ENCODE peak calls at places on chromosome 16, in four cellular contexts. One of them, this sample, is unnamed.

GRCh38 chr16:48176635-48177408 is 21.0 kb upstream of the ABCC12 start:
- DNase-seq in lower lobe of right lung: no peak
- DNase-seq in NCI-H146: peak; percentile 7
- DNase-seq in AG10803: no peak
- DNase-seq in this sample: no peak

GRCh38 chr16:73890524-73891500 is 405.8 kb upstream of the PSMD7 start:
- DNase-seq in lower lobe of right lung: no peak
- DNase-seq in NCI-H146: no peak
- DNase-seq in AG10803: peak; percentile 0
- DNase-seq in this sample: no peak

GRCh38 chr16:85460983-85461813 is 151.9 kb upstream of the GSE1 start:
- DNase-seq in AG10803: peak; percentile 61
- DNase-seq in NCI-H146: peak; percentile 52
- DNase-seq in lower lobe of right lung: no peak
- DNase-seq in this sample: peak; percentile 91

GRCh38 chr16:24322106-24322505 is 66.0 kb downstream of the CACNG3 start:
- DNase-seq in AG10803: no peak
- DNase-seq in NCI-H146: no peak
- DNase-seq in lower lobe of right lung: no peak
- DNase-seq in this sample: no peak

GRCh38 chr16:89133457-89134127 is 38.0 kb upstream of the CDH15 start:
- DNase-seq in lower lobe of right lung: peak; percentile 24
- DNase-seq in NCI-H146: no peak
- DNase-seq in AG10803: no peak
- DNase-seq in this sample: no peak

GRCh38 chr16:22296225-22297113 is 740 bp upstream of the POLR3E start:
- DNase-seq in lower lobe of right lung: no peak
- DNase-seq in NCI-H146: peak; percentile 40
- DNase-seq in AG10803: no peak
- DNase-seq in this sample: peak; percentile 42

GRCh38 chr16:6132121-6132520 is 1034.5 kb upstream of the EEF2KMT start:
- DNase-seq in NCI-H146: no peak
- DNase-seq in AG10803: no peak
- DNase-seq in lower lobe of right lung: no peak
- DNase-seq in this sample: no peak

GRCh38 chr16:68719993-68720489 is 17.1 kb upstream of the CDH1 start:
- DNase-seq in AG10803: no peak
- DNase-seq in lower lobe of right lung: no peak
- DNase-seq in NCI-H146: no peak
- DNase-seq in this sample: no peak

GRCh38 chr16:19923396-19923795 is 38.7 kb upstream of the GPRC5B start:
- DNase-seq in NCI-H146: no peak
- DNase-seq in AG10803: no peak
- DNase-seq in lower lobe of right lung: no peak
- DNase-seq in this sample: no peak

GRCh38 chr16:82730901-82731300 is 104.1 kb downstream of the CDH13 start:
- DNase-seq in lower lobe of right lung: no peak
- DNase-seq in AG10803: no peak
- DNase-seq in NCI-H146: no peak
- DNase-seq in this sample: no peak

GRCh38 chr16:66619036-66619435 is 14.5 kb downstream of the CMTM3 start:
- DNase-seq in NCI-H146: no peak
- DNase-seq in AG10803: peak; percentile 85
- DNase-seq in lower lobe of right lung: no peak
- DNase-seq in this sample: no peak

GRCh38 chr16:87765473-87765775 is 362 bp downstream of the KLHDC4 start:
- DNase-seq in lower lobe of right lung: no peak
- DNase-seq in AG10803: no peak
- DNase-seq in NCI-H146: peak; percentile 29
- DNase-seq in this sample: no peak

GRCh38 chr16:29775742-29776408 is 2.2 kb upstream of the ZG16 start:
- DNase-seq in AG10803: no peak
- DNase-seq in NCI-H146: no peak
- DNase-seq in lower lobe of right lung: no peak
- DNase-seq in this sample: no peak

GRCh38 chr16:80994451-80994850 is 12.2 kb downstream of the CMC2 start:
- DNase-seq in lower lobe of right lung: no peak
- DNase-seq in AG10803: no peak
- DNase-seq in NCI-H146: no peak
- DNase-seq in this sample: no peak

GRCh38 chr16:17474037-17474436 is 3.3 kb upstream of the XYLT1 start:
- DNase-seq in NCI-H146: no peak
- DNase-seq in AG10803: no peak
- DNase-seq in lower lobe of right lung: no peak
- DNase-seq in this sample: no peak

GRCh38 chr16:8569650-8570338 is 20.5 kb downstream of the TMEM114 start:
- DNase-seq in NCI-H146: no peak
- DNase-seq in lower lobe of right lung: no peak
- DNase-seq in AG10803: no peak
- DNase-seq in this sample: no peak

GRCh38 chr16:3879258-3879886 is 1.1 kb downstream of the CREBBP start:
- DNase-seq in lower lobe of right lung: peak; percentile 61
- DNase-seq in NCI-H146: peak; percentile 32
- DNase-seq in AG10803: no peak
- DNase-seq in this sample: no peak

GRCh38 chr16:21598676-21599157 is 660 bp upstream of the METTL9 start:
- DNase-seq in AG10803: no peak
- DNase-seq in NCI-H146: no peak
- DNase-seq in lower lobe of right lung: no peak
- DNase-seq in this sample: no peak

GRCh38 chr16:53958481-53958880 is 254.5 kb downstream of the FTO start:
- DNase-seq in NCI-H146: no peak
- DNase-seq in lower lobe of right lung: no peak
- DNase-seq in AG10803: peak; percentile 11
- DNase-seq in this sample: no peak

GRCh38 chr16:87241135-87241771 is 75.9 kb downstream of the C16orf95 start:
- DNase-seq in NCI-H146: no peak
- DNase-seq in AG10803: no peak
- DNase-seq in lower lobe of right lung: no peak
- DNase-seq in this sample: no peak

GRCh38 chr16:67666032-67666537 is 465 bp downstream of the ENKD1 start:
- DNase-seq in NCI-H146: peak; percentile 34
- DNase-seq in lower lobe of right lung: peak; percentile 71
- DNase-seq in AG10803: no peak
- DNase-seq in this sample: no peak

GRCh38 chr16:87345721-87346424 is 28.7 kb upstream of the C16orf95 start:
- DNase-seq in AG10803: no peak
- DNase-seq in NCI-H146: no peak
- DNase-seq in lower lobe of right lung: no peak
- DNase-seq in this sample: no peak

GRCh38 chr16:19179890-19180490 is 11.9 kb downstream of the SYT17 start:
- DNase-seq in lower lobe of right lung: peak; percentile 83
- DNase-seq in AG10803: peak; percentile 48
- DNase-seq in NCI-H146: peak; percentile 45
- DNase-seq in this sample: peak; percentile 17

GRCh38 chr16:56565023-56565477 is at the start of gene MT4:
- DNase-seq in NCI-H146: no peak
- DNase-seq in lower lobe of right lung: no peak
- DNase-seq in AG10803: no peak
- DNase-seq in this sample: no peak

GRCh38 chr16:68991075-68991474 is 114.4 kb upstream of the HAS3 start:
- DNase-seq in AG10803: no peak
- DNase-seq in lower lobe of right lung: no peak
- DNase-seq in NCI-H146: no peak
- DNase-seq in this sample: no peak

GRCh38 chr16:2827481-2827790 is 2.7 kb upstream of the ZG16B start:
- DNase-seq in lower lobe of right lung: peak; percentile 41
- DNase-seq in NCI-H146: no peak
- DNase-seq in AG10803: no peak
- DNase-seq in this sample: no peak

GRCh38 chr16:50323335-50324011 is 45.3 kb downstream of the BRD7 start:
- DNase-seq in lower lobe of right lung: no peak
- DNase-seq in NCI-H146: peak; percentile 14
- DNase-seq in AG10803: peak; percentile 66
- DNase-seq in this sample: peak; percentile 6

GRCh38 chr16:89373355-89374110 is 116.8 kb downstream of the ANKRD11 start:
- DNase-seq in lower lobe of right lung: no peak
- DNase-seq in NCI-H146: no peak
- DNase-seq in AG10803: peak; percentile 22
- DNase-seq in this sample: no peak

GRCh38 chr16:13957197-13958078 is 37.5 kb downstream of the ERCC4 start:
- DNase-seq in NCI-H146: peak; percentile 93
- DNase-seq in AG10803: peak; percentile 93
- DNase-seq in lower lobe of right lung: peak; percentile 78
- DNase-seq in this sample: peak; percentile 20

GRCh38 chr16:5982979-5983378 is 885.4 kb upstream of the EEF2KMT start:
- DNase-seq in lower lobe of right lung: no peak
- DNase-seq in AG10803: no peak
- DNase-seq in NCI-H146: no peak
- DNase-seq in this sample: no peak

GRCh38 chr16:31243734-31244670 is 15.8 kb upstream of the ITGAM start:
- DNase-seq in NCI-H146: no peak
- DNase-seq in AG10803: no peak
- DNase-seq in lower lobe of right lung: no peak
- DNase-seq in this sample: no peak

GRCh38 chr16:88903267-88903666 is 36.8 kb upstream of the PABPN1L start:
- DNase-seq in AG10803: no peak
- DNase-seq in NCI-H146: no peak
- DNase-seq in lower lobe of right lung: no peak
- DNase-seq in this sample: no peak

GRCh38 chr16:23650674-23651073 is 9.4 kb downstream of the DCTN5 start:
- DNase-seq in lower lobe of right lung: no peak
- DNase-seq in NCI-H146: no peak
- DNase-seq in AG10803: no peak
- DNase-seq in this sample: no peak

GRCh38 chr16:80100186-80100585 is 440.6 kb upstream of the DYNLRB2 start:
- DNase-seq in lower lobe of right lung: no peak
- DNase-seq in AG10803: no peak
- DNase-seq in NCI-H146: no peak
- DNase-seq in this sample: no peak

GRCh38 chr16:70749681-70750601 is 51.0 kb downstream of the VAC14 start:
- DNase-seq in AG10803: no peak
- DNase-seq in NCI-H146: no peak
- DNase-seq in lower lobe of right lung: no peak
- DNase-seq in this sample: no peak

GRCh38 chr16:67198238-67198734 is 645 bp upstream of the ELMO3 start:
- DNase-seq in NCI-H146: no peak
- DNase-seq in lower lobe of right lung: peak; percentile 70
- DNase-seq in AG10803: peak; percentile 42
- DNase-seq in this sample: peak; percentile 15

GRCh38 chr16:2146739-2147138 is 1.7 kb upstream of the RAB26 start:
- DNase-seq in lower lobe of right lung: no peak
- DNase-seq in AG10803: no peak
- DNase-seq in NCI-H146: peak; percentile 59
- DNase-seq in this sample: no peak

GRCh38 chr16:5938607-5939006 is 841.0 kb upstream of the EEF2KMT start:
- DNase-seq in lower lobe of right lung: no peak
- DNase-seq in AG10803: no peak
- DNase-seq in NCI-H146: no peak
- DNase-seq in this sample: no peak

GRCh38 chr16:87560428-87561199 is 41.7 kb upstream of the JPH3 start:
- DNase-seq in lower lobe of right lung: peak; percentile 61
- DNase-seq in AG10803: peak; percentile 39
- DNase-seq in NCI-H146: no peak
- DNase-seq in this sample: peak; percentile 3

GRCh38 chr16:57940382-57940966 is 30.5 kb downstream of the CNGB1 start:
- DNase-seq in AG10803: no peak
- DNase-seq in NCI-H146: no peak
- DNase-seq in lower lobe of right lung: no peak
- DNase-seq in this sample: no peak